ENCODE peak calls at places on chromosome X, in six cellular contexts. M is T-helper 9 cell; J is stimulated activated naive CD4-positive, alpha-beta T cell; N is RWPE2; X is caudate nucleus; G is LHCN-M2. I is an unnamed sample.

GRCh38 chrX:38095971-38096529 is 89.7 kb downstream of the SYTL5 start:
- DNase-seq in N (no peak), X (no peak), G (peak), J (no peak), M (no peak), I (no peak)

GRCh38 chrX:72663737-72664136 is 50.4 kb downstream of the PHKA1 start:
- DNase-seq in N (no peak), X (no peak), M (no peak), G (no peak), J (no peak), I (no peak)

GRCh38 chrX:78123190-78123589 is 16.3 kb downstream of the TAF9B start:
- DNase-seq in M (no peak), G (peak), J (no peak), N (no peak), X (no peak), I (no peak)

GRCh38 chrX:54564942-54565341 is 34.9 kb downstream of the GNL3L start:
- DNase-seq in J (no peak), X (no peak), G (no peak), N (no peak), M (no peak), I (no peak)

GRCh38 chrX:57367649-57368048 is 81.1 kb downstream of the FAAH2 start:
- DNase-seq in G (no peak), M (no peak), N (no peak), J (no peak), X (no peak), I (no peak)

GRCh38 chrX:135345328-135345645 is 36.0 kb downstream of the ETDC start:
- DNase-seq in M (no peak), X (peak), N (no peak), G (peak), J (no peak), I (peak)

GRCh38 chrX:69032601-69033000 is 132.7 kb downstream of the PJA1 start:
- DNase-seq in G (no peak), X (no peak), N (no peak), M (no peak), J (no peak), I (no peak)

GRCh38 chrX:85004255-85004654 is 578 bp downstream of the APOOL start:
- DNase-seq in M (no peak), J (no peak), X (no peak), N (no peak), G (peak), I (no peak)

GRCh38 chrX:139203681-139204575 is 326.6 kb upstream of the F9 start:
- DNase-seq in J (no peak), X (no peak), G (no peak), N (no peak), M (no peak), I (no peak)

GRCh38 chrX:10016516-10017132 is 49.5 kb downstream of the CLDN34 start:
- DNase-seq in J (no peak), G (no peak), M (no peak), X (no peak), N (no peak), I (no peak)

GRCh38 chrX:130084651-130085237 is 25.6 kb downstream of the ELF4 start:
- DNase-seq in J (no peak), X (no peak), G (no peak), M (no peak), N (no peak), I (no peak)

GRCh38 chrX:94361241-94361640 is 687.2 kb downstream of the FAM133A start:
- DNase-seq in X (no peak), G (no peak), M (no peak), N (no peak), J (no peak), I (no peak)

GRCh38 chrX:43175428-43175827 is 397.5 kb upstream of the PPP1R2C start:
- DNase-seq in X (no peak), G (no peak), N (no peak), J (no peak), M (no peak), I (no peak)

GRCh38 chrX:84046403-84046984 is 141.5 kb downstream of the RPS6KA6 start:
- DNase-seq in J (no peak), M (no peak), N (no peak), X (no peak), G (peak), I (no peak)

GRCh38 chrX:103889216-103889615 is 57.2 kb upstream of the RAB9B start:
- DNase-seq in X (no peak), N (no peak), G (no peak), M (no peak), J (no peak), I (no peak)

GRCh38 chrX:132833373-132833772 is 125.1 kb downstream of the HS6ST2 start:
- DNase-seq in X (no peak), G (no peak), M (no peak), J (no peak), N (no peak), I (no peak)

GRCh38 chrX:70042399-70043371 is 7.1 kb downstream of the AWAT2 start:
- DNase-seq in G (peak), X (no peak), J (no peak), N (no peak), M (no peak), I (no peak)

GRCh38 chrX:66863721-66864120 is 224.8 kb upstream of the EDA2R start:
- DNase-seq in J (no peak), X (no peak), M (no peak), N (no peak), G (no peak), I (no peak)

GRCh38 chrX:19682712-19683331 is 167.5 kb upstream of the MAP3K15 start:
- DNase-seq in X (no peak), N (no peak), G (peak), M (peak), J (peak), I (peak)

GRCh38 chrX:123736333-123736921 is 3.6 kb upstream of the THOC2 start:
- DNase-seq in J (no peak), G (peak), N (no peak), X (no peak), M (no peak), I (no peak)

GRCh38 chrX:12979011-12979629 is 4.2 kb downstream of the TMSB4X start:
- DNase-seq in M (no peak), X (no peak), J (no peak), N (no peak), G (peak), I (no peak)

GRCh38 chrX:120334603-120335002 is 23.3 kb upstream of the TMEM255A start:
- DNase-seq in N (no peak), J (no peak), X (no peak), M (no peak), G (no peak), I (no peak)

GRCh38 chrX:122026665-122027064 is 979.3 kb downstream of the GLUD2 start:
- DNase-seq in J (no peak), G (no peak), N (no peak), M (no peak), X (no peak), I (no peak)

GRCh38 chrX:68753218-68753617 is 75.6 kb upstream of the EFNB1 start:
- DNase-seq in M (no peak), X (no peak), N (no peak), G (no peak), J (no peak), I (no peak)

GRCh38 chrX:110120025-110120424 is 117.1 kb downstream of the TMEM164 start:
- DNase-seq in M (no peak), J (no peak), X (no peak), G (no peak), N (no peak), I (no peak)

GRCh38 chrX:131827935-131828334 is 195.2 kb upstream of the STK26 start:
- DNase-seq in N (no peak), G (peak), M (no peak), J (peak), X (no peak), I (no peak)

GRCh38 chrX:74434336-74434735 is 13.0 kb downstream of the SLC16A2 start:
- DNase-seq in M (no peak), X (no peak), J (no peak), G (peak), N (no peak), I (no peak)

GRCh38 chrX:154730271-154730883 is 20.5 kb downstream of the GAB3 start:
- DNase-seq in G (peak), N (no peak), M (no peak), J (no peak), X (no peak), I (no peak)

GRCh38 chrX:144494069-144494468 is 610.2 kb downstream of the UBE2NL start:
- DNase-seq in X (no peak), N (no peak), J (no peak), G (no peak), M (no peak), I (no peak)

GRCh38 chrX:2620576-2620975 is 70.5 kb upstream of the CD99 start:
- DNase-seq in G (no peak), N (no peak), M (no peak), J (no peak), X (no peak), I (no peak)

I was measured in aorta.